ENCODE peak calls at places on chromosome X, in nine cellular contexts. D, J, R, H, M, Y, F, O and Q are unnamed samples.

GRCh38 chrX:2584216-2584615 is 83.4 kb upstream of the DHRSX start:
- DNase-seq in D (peak), J (no peak), R (peak), H (no peak), M (no peak), Y (no peak), F (no peak), O (no peak), Q (no peak)

GRCh38 chrX:107146670-107147069 is 28.0 kb upstream of the RBM41 start:
- DNase-seq in D (no peak), J (peak), R (no peak), H (no peak), M (no peak), Y (peak), F (no peak), O (no peak), Q (no peak)

GRCh38 chrX:43949669-43950068 is 23.5 kb downstream of the NDP start:
- DNase-seq in D (no peak), J (no peak), R (peak), H (no peak), M (no peak), Y (no peak), F (peak), O (no peak), Q (no peak)

GRCh38 chrX:132665676-132666075 is 176.8 kb upstream of the MBNL3 start:
- DNase-seq in D (no peak), J (no peak), R (no peak), H (no peak), M (no peak), Y (no peak), F (no peak), O (no peak), Q (no peak)

GRCh38 chrX:53160297-53160983 is 64.6 kb downstream of the KDM5C start:
- DNase-seq in D (no peak), J (no peak), R (no peak), H (no peak), M (no peak), Y (peak), F (no peak), O (no peak), Q (no peak)

GRCh38 chrX:54166915-54167314 is 16.1 kb downstream of the FAM120C start:
- DNase-seq in D (no peak), J (no peak), R (no peak), H (no peak), M (no peak), Y (no peak), F (no peak), O (no peak), Q (no peak)

GRCh38 chrX:2677764-2678163 is 13.3 kb upstream of the CD99 start:
- DNase-seq in D (peak), J (peak), R (no peak), H (peak), M (peak), Y (peak), F (peak), O (peak), Q (peak)

GRCh38 chrX:136754641-136755040 is 26.1 kb downstream of the ARHGEF6 start:
- DNase-seq in D (peak), J (no peak), R (no peak), H (peak), M (peak), Y (no peak), F (no peak), O (no peak), Q (no peak)

GRCh38 chrX:68428431-68428830 is 4.9 kb downstream of the OPHN1 start:
- DNase-seq in D (no peak), J (peak), R (no peak), H (peak), M (no peak), Y (peak), F (no peak), O (peak), Q (peak)

GRCh38 chrX:136476501-136476900 is 11.2 kb upstream of the BRS3 start:
- DNase-seq in D (no peak), J (no peak), R (no peak), H (no peak), M (no peak), Y (no peak), F (no peak), O (no peak), Q (no peak)

GRCh38 chrX:45322382-45322781 is 121.7 kb upstream of the DIPK2B start:
- DNase-seq in D (peak), J (peak), R (peak), H (peak), M (peak), Y (peak), F (no peak), O (peak), Q (peak)

GRCh38 chrX:121036951-121037350 is 10.5 kb upstream of the GLUD2 start:
- DNase-seq in D (no peak), J (peak), R (no peak), H (no peak), M (no peak), Y (peak), F (no peak), O (no peak), Q (peak)

GRCh38 chrX:46587158-46587557 is 13.6 kb downstream of the CHST7 start:
- DNase-seq in D (no peak), J (peak), R (no peak), H (no peak), M (no peak), Y (peak), F (no peak), O (peak), Q (no peak)

GRCh38 chrX:21847342-21847741 is 7.9 kb downstream of the MBTPS2 start:
- DNase-seq in D (no peak), J (no peak), R (no peak), H (no peak), M (no peak), Y (no peak), F (no peak), O (no peak), Q (no peak)

GRCh38 chrX:128518508-128518907 is 466.3 kb upstream of the ACTRT1 start:
- DNase-seq in D (no peak), J (peak), R (no peak), H (peak), M (no peak), Y (peak), F (no peak), O (no peak), Q (peak)

GRCh38 chrX:132413459-132413858 is 75.4 kb downstream of the MBNL3 start:
- DNase-seq in D (no peak), J (no peak), R (peak), H (no peak), M (no peak), Y (no peak), F (no peak), O (no peak), Q (no peak)

GRCh38 chrX:121121021-121121420 is 73.6 kb downstream of the GLUD2 start:
- DNase-seq in D (no peak), J (peak), R (no peak), H (no peak), M (no peak), Y (no peak), F (no peak), O (no peak), Q (no peak)

GRCh38 chrX:74505437-74505836 is 84.1 kb downstream of the SLC16A2 start:
- DNase-seq in D (no peak), J (no peak), R (no peak), H (no peak), M (no peak), Y (no peak), F (no peak), O (no peak), Q (no peak)

DNA sequence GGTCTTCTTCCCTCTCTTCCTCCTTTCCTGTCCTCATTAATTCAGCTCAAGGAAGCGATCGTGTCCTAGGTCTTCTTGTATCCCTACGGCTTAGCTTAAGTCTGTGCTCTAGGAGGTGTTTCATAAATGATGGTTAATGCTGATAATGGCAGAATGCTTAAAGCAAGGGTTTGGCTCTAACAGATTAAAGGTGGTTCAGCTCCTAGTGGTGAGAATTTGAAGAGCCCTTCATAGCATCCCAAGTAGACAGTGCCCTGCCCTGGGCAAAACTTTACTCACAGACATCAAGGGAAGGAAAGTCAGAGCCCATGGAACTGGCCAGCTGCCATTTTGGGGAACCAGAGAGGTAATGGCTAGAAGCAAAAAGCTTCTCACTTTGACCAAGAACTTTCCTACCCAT is 47.0 kb upstream of the PGRMC1 start:
- DNase-seq in D (no peak), J (no peak), R (no peak), H (no peak), M (no peak), Y (no peak), F (no peak), O (no peak), Q (no peak)
- TF ChIP-seq CTCF in D (no peak), J (no peak), R (no peak), H (no peak), M (no peak), Y (no peak), F (no peak), O (peak), Q (no peak)

GRCh38 chrX:114959729-114960128 is 57.7 kb downstream of the IL13RA2 start:
- DNase-seq in D (no peak), J (peak), R (no peak), H (no peak), M (no peak), Y (peak), F (no peak), O (peak), Q (peak)
- TF ChIP-seq CTCF in D (peak), J (peak), R (no peak), H (no peak), M (peak), Y (peak), F (no peak), O (peak), Q (peak)

DNA sequence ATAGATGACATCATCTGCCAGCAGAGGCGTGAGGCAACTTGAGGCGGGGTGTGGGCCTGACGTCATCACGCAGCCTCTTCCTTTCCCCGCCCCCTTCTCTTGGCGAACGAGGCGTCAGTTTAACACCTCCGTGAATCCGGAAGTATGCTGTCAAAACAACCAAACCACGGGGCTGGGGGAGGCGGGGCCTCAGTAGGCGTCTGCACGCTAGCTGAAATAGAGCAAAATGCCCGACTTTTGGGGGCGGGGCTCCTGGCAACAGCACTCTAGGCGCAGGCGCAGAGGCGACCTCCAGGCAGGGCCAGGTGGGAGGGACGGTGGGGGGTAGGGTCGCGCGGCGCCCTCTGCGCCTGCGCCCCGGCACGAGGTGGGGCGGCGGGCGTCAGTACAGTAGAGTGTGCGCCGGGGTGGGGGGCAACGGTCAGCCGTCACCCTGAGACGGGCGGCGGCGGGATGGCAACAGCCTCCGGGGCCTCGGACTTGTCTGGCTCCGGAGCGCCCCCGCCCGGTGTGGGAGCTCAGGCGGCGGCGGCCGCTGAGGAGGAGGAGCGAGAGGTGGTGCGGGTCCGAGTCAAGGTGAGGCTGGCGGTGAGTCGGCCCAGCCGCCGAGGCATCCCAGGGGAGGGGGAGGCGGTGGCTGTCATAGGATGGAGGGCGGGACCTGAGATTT is at the start of gene TBC1D25:
- DNase-seq in D (peak), J (peak), R (peak), H (peak), M (peak), Y (peak), F (peak), O (peak), Q (peak)
- TF ChIP-seq CTCF in D (no peak), J (peak), R (no peak), H (peak), M (peak), Y (peak), F (no peak), O (peak), Q (peak)

GRCh38 chrX:48974574-48974973 is 2.9 kb upstream of the KCND1 start:
- DNase-seq in D (no peak), J (no peak), R (no peak), H (no peak), M (no peak), Y (no peak), F (no peak), O (no peak), Q (no peak)

GRCh38 chrX:48971325-48972213 is at the start of gene KCND1:
- DNase-seq in D (peak), J (no peak), R (peak), H (no peak), M (peak), Y (peak), F (no peak), O (peak), Q (no peak)

GRCh38 chrX:48975041-48975440 is 3.4 kb upstream of the KCND1 start:
- DNase-seq in D (no peak), J (no peak), R (no peak), H (no peak), M (no peak), Y (no peak), F (no peak), O (no peak), Q (no peak)

GRCh38 chrX:48974033-48974432 is 2.4 kb upstream of the KCND1 start:
- DNase-seq in D (no peak), J (no peak), R (no peak), H (no peak), M (no peak), Y (no peak), F (no peak), O (no peak), Q (no peak)

GRCh38 chrX:48972214-48973164 is 845 bp upstream of the KCND1 start:
- DNase-seq in D (peak), J (peak), R (peak), H (no peak), M (peak), Y (peak), F (no peak), O (peak), Q (no peak)
- TF ChIP-seq CTCF in D (peak), J (peak), R (no peak), H (peak), M (peak), Y (peak), F (no peak), O (peak), Q (peak)